ENCODE peak calls at places on chromosomes 13 and 19, in seven cellular contexts. One of them, this sample, is unnamed.

GRCh38 chr13:32622827-32623226 is 36.6 kb downstream of the PDS5B start:
- DNase-seq in mammary epithelial cell: no peak
- DNase-seq in HCT116: no peak
- DNase-seq in OCI-LY7: no peak
- DNase-seq in endothelial cell of umbilical vein: no peak
- DNase-seq in PC-3: no peak
- DNase-seq in neural progenitor cell: no peak
- DNase-seq in this sample: no peak

GRCh38 chr13:80132741-80133601 is 208.0 kb downstream of the SPRY2 start:
- DNase-seq in mammary epithelial cell: peak
- DNase-seq in HCT116: no peak
- DNase-seq in OCI-LY7: no peak
- DNase-seq in endothelial cell of umbilical vein: peak
- DNase-seq in PC-3: peak
- DNase-seq in neural progenitor cell: peak
- DNase-seq in this sample: no peak

GRCh38 chr13:82341116-82341515 is 1541.2 kb downstream of the SLITRK1 start:
- DNase-seq in mammary epithelial cell: no peak
- DNase-seq in HCT116: no peak
- DNase-seq in OCI-LY7: no peak
- DNase-seq in endothelial cell of umbilical vein: no peak
- DNase-seq in PC-3: no peak
- DNase-seq in neural progenitor cell: no peak
- DNase-seq in this sample: no peak

GRCh38 chr19:474126-475078 is 13.6 kb upstream of the SHC2 start:
- DNase-seq in mammary epithelial cell: no peak
- DNase-seq in HCT116: no peak
- DNase-seq in OCI-LY7: no peak
- DNase-seq in endothelial cell of umbilical vein: no peak
- DNase-seq in PC-3: no peak
- DNase-seq in neural progenitor cell: no peak
- DNase-seq in this sample: no peak

GRCh38 chr19:56919308-56919995 is 78.9 kb upstream of the PEG3 start:
- DNase-seq in mammary epithelial cell: no peak
- DNase-seq in HCT116: no peak
- DNase-seq in OCI-LY7: no peak
- DNase-seq in endothelial cell of umbilical vein: no peak
- DNase-seq in PC-3: no peak
- DNase-seq in neural progenitor cell: no peak
- DNase-seq in this sample: no peak

GRCh38 chr13:46355906-46356305 is 31.1 kb downstream of the RUBCNL start:
- DNase-seq in mammary epithelial cell: no peak
- DNase-seq in HCT116: no peak
- DNase-seq in OCI-LY7: no peak
- DNase-seq in endothelial cell of umbilical vein: no peak
- DNase-seq in PC-3: no peak
- DNase-seq in neural progenitor cell: no peak
- DNase-seq in this sample: no peak

GRCh38 chr13:113121928-113122420 is 625 bp upstream of the F10 start:
- DNase-seq in mammary epithelial cell: no peak
- DNase-seq in HCT116: no peak
- DNase-seq in OCI-LY7: no peak
- DNase-seq in endothelial cell of umbilical vein: no peak
- DNase-seq in PC-3: no peak
- DNase-seq in neural progenitor cell: no peak
- DNase-seq in this sample: no peak

GRCh38 chr19:50214699-50215543 is 11.5 kb downstream of the MYH14 start:
- DNase-seq in mammary epithelial cell: no peak
- DNase-seq in HCT116: peak
- DNase-seq in OCI-LY7: no peak
- DNase-seq in endothelial cell of umbilical vein: no peak
- DNase-seq in PC-3: peak
- DNase-seq in neural progenitor cell: peak
- DNase-seq in this sample: no peak

GRCh38 chr19:28553764-28554163 is 659.2 kb downstream of the UQCRFS1 start:
- DNase-seq in mammary epithelial cell: no peak
- DNase-seq in HCT116: no peak
- DNase-seq in OCI-LY7: no peak
- DNase-seq in endothelial cell of umbilical vein: no peak
- DNase-seq in PC-3: no peak
- DNase-seq in neural progenitor cell: no peak
- DNase-seq in this sample: no peak

GRCh38 chr13:27966641-27967202 is 2.4 kb downstream of the CDX2 start:
- DNase-seq in mammary epithelial cell: no peak
- DNase-seq in HCT116: no peak
- DNase-seq in OCI-LY7: no peak
- DNase-seq in endothelial cell of umbilical vein: no peak
- DNase-seq in PC-3: no peak
- DNase-seq in neural progenitor cell: peak
- DNase-seq in this sample: no peak

GRCh38 chr13:30257433-30258099 is 49.8 kb downstream of the KATNAL1 start:
- DNase-seq in mammary epithelial cell: no peak
- DNase-seq in HCT116: no peak
- DNase-seq in OCI-LY7: peak
- DNase-seq in endothelial cell of umbilical vein: no peak
- DNase-seq in PC-3: no peak
- DNase-seq in neural progenitor cell: peak
- DNase-seq in this sample: peak

GRCh38 chr13:100491164-100491847 is 97.3 kb downstream of the GGACT start:
- DNase-seq in mammary epithelial cell: no peak
- DNase-seq in HCT116: no peak
- DNase-seq in OCI-LY7: no peak
- DNase-seq in endothelial cell of umbilical vein: peak
- DNase-seq in PC-3: no peak
- DNase-seq in neural progenitor cell: no peak
- DNase-seq in this sample: no peak

GRCh38 chr19:4536798-4537197 is 1.8 kb upstream of the PLIN5 start:
- DNase-seq in mammary epithelial cell: no peak
- DNase-seq in HCT116: no peak
- DNase-seq in OCI-LY7: no peak
- DNase-seq in endothelial cell of umbilical vein: no peak
- DNase-seq in PC-3: peak
- DNase-seq in neural progenitor cell: no peak
- DNase-seq in this sample: no peak

GRCh38 chr13:84648069-84648640 is 765.9 kb upstream of the SLITRK1 start:
- DNase-seq in mammary epithelial cell: no peak
- DNase-seq in HCT116: no peak
- DNase-seq in OCI-LY7: no peak
- DNase-seq in endothelial cell of umbilical vein: no peak
- DNase-seq in PC-3: peak
- DNase-seq in neural progenitor cell: no peak
- DNase-seq in this sample: no peak

GRCh38 chr19:15398501-15399233 is 19.1 kb upstream of the AKAP8 start:
- DNase-seq in mammary epithelial cell: no peak
- DNase-seq in HCT116: no peak
- DNase-seq in OCI-LY7: no peak
- DNase-seq in endothelial cell of umbilical vein: no peak
- DNase-seq in PC-3: no peak
- DNase-seq in neural progenitor cell: no peak
- DNase-seq in this sample: no peak

GRCh38 chr19:6847828-6848200 is 39.6 kb upstream of the ADGRE1 start:
- DNase-seq in mammary epithelial cell: no peak
- DNase-seq in HCT116: no peak
- DNase-seq in OCI-LY7: no peak
- DNase-seq in endothelial cell of umbilical vein: no peak
- DNase-seq in PC-3: no peak
- DNase-seq in neural progenitor cell: no peak
- DNase-seq in this sample: no peak

GRCh38 chr19:32287811-32288227 is 57.6 kb upstream of the ZNF507 start:
- DNase-seq in mammary epithelial cell: peak
- DNase-seq in HCT116: peak
- DNase-seq in OCI-LY7: peak
- DNase-seq in endothelial cell of umbilical vein: peak
- DNase-seq in PC-3: peak
- DNase-seq in neural progenitor cell: peak
- DNase-seq in this sample: peak

GRCh38 chr19:19342086-19343015 is 21.7 kb downstream of the MAU2 start:
- DNase-seq in mammary epithelial cell: peak
- DNase-seq in HCT116: peak
- DNase-seq in OCI-LY7: peak
- DNase-seq in endothelial cell of umbilical vein: peak
- DNase-seq in PC-3: peak
- DNase-seq in neural progenitor cell: peak
- DNase-seq in this sample: peak

GRCh38 chr19:19341026-19341425 is 20.4 kb downstream of the MAU2 start:
- DNase-seq in mammary epithelial cell: no peak
- DNase-seq in HCT116: no peak
- DNase-seq in OCI-LY7: no peak
- DNase-seq in endothelial cell of umbilical vein: no peak
- DNase-seq in PC-3: no peak
- DNase-seq in neural progenitor cell: no peak
- DNase-seq in this sample: no peak

GRCh38 chr19:19343762-19344161 is 23.1 kb downstream of the MAU2 start:
- DNase-seq in mammary epithelial cell: no peak
- DNase-seq in HCT116: no peak
- DNase-seq in OCI-LY7: no peak
- DNase-seq in endothelial cell of umbilical vein: no peak
- DNase-seq in PC-3: no peak
- DNase-seq in neural progenitor cell: no peak
- DNase-seq in this sample: no peak

GRCh38 chr19:19345232-19345631 is 24.6 kb downstream of the MAU2 start:
- DNase-seq in mammary epithelial cell: no peak
- DNase-seq in HCT116: no peak
- DNase-seq in OCI-LY7: no peak
- DNase-seq in endothelial cell of umbilical vein: no peak
- DNase-seq in PC-3: no peak
- DNase-seq in neural progenitor cell: no peak
- DNase-seq in this sample: no peak

DNA sequence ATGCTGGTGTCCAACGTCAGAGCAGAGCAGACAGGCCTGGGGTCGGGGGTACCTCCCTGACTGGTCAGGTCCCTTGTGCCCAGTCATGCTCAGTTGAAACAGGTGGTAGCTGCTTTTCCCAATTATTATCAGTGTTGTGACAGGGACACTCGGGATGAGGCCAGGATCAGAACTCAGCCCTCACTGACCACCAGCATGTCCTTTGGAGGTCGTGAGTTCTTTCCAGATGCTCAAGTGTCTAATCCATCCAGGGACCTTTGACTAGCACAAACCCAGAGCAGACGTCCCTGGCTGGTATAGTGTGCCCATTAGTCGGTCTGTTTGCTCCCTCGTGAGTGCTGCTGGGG is 22.4 kb downstream of the MAU2 start:
- DNase-seq in mammary epithelial cell: no peak
- DNase-seq in HCT116: no peak
- DNase-seq in OCI-LY7: no peak
- DNase-seq in endothelial cell of umbilical vein: no peak
- DNase-seq in PC-3: no peak
- DNase-seq in neural progenitor cell: no peak
- DNase-seq in this sample: no peak
- H3K4me2 ChIP-seq in mammary epithelial cell: no peak
- H3K4me2 ChIP-seq in HCT116: no peak
- H3K4me2 ChIP-seq in OCI-LY7: no peak
- H3K4me2 ChIP-seq in endothelial cell of umbilical vein: no peak
- H3K4me2 ChIP-seq in PC-3: no peak
- H3K4me2 ChIP-seq in neural progenitor cell: no peak
- H3K4me2 ChIP-seq in this sample: no peak

GRCh38 chr13:86945596-86945995 is 725.6 kb upstream of the SLITRK5 start:
- DNase-seq in mammary epithelial cell: no peak
- DNase-seq in HCT116: no peak
- DNase-seq in OCI-LY7: no peak
- DNase-seq in endothelial cell of umbilical vein: no peak
- DNase-seq in PC-3: no peak
- DNase-seq in neural progenitor cell: no peak
- DNase-seq in this sample: no peak

GRCh38 chr13:86946734-86947133 is 724.4 kb upstream of the SLITRK5 start:
- DNase-seq in mammary epithelial cell: no peak
- DNase-seq in HCT116: no peak
- DNase-seq in OCI-LY7: peak
- DNase-seq in endothelial cell of umbilical vein: no peak
- DNase-seq in PC-3: no peak
- DNase-seq in neural progenitor cell: no peak
- DNase-seq in this sample: no peak
- H3K27ac ChIP-seq in mammary epithelial cell: no peak
- H3K27ac ChIP-seq in HCT116: no peak
- H3K27ac ChIP-seq in OCI-LY7: no peak
- H3K27ac ChIP-seq in endothelial cell of umbilical vein: no peak
- H3K27ac ChIP-seq in PC-3: no peak
- H3K27ac ChIP-seq in neural progenitor cell: no peak
- H3K27ac ChIP-seq in this sample: no peak

GRCh38 chr13:25756251-25756650 is 295.6 kb downstream of the SHISA2 start:
- DNase-seq in mammary epithelial cell: no peak
- DNase-seq in HCT116: no peak
- DNase-seq in OCI-LY7: no peak
- DNase-seq in endothelial cell of umbilical vein: no peak
- DNase-seq in PC-3: no peak
- DNase-seq in neural progenitor cell: no peak
- DNase-seq in this sample: no peak

GRCh38 chr13:25752957-25753540 is 298.8 kb downstream of the SHISA2 start:
- DNase-seq in mammary epithelial cell: peak
- DNase-seq in HCT116: no peak
- DNase-seq in OCI-LY7: no peak
- DNase-seq in endothelial cell of umbilical vein: peak
- DNase-seq in PC-3: peak
- DNase-seq in neural progenitor cell: no peak
- DNase-seq in this sample: no peak

GRCh38 chr13:25756916-25757315 is 294.9 kb downstream of the SHISA2 start:
- DNase-seq in mammary epithelial cell: no peak
- DNase-seq in HCT116: no peak
- DNase-seq in OCI-LY7: no peak
- DNase-seq in endothelial cell of umbilical vein: no peak
- DNase-seq in PC-3: no peak
- DNase-seq in neural progenitor cell: peak
- DNase-seq in this sample: no peak

GRCh38 chr13:25753976-25754375 is 297.8 kb downstream of the SHISA2 start:
- DNase-seq in mammary epithelial cell: no peak
- DNase-seq in HCT116: no peak
- DNase-seq in OCI-LY7: no peak
- DNase-seq in endothelial cell of umbilical vein: no peak
- DNase-seq in PC-3: no peak
- DNase-seq in neural progenitor cell: no peak
- DNase-seq in this sample: no peak
- H3K4me2 ChIP-seq in mammary epithelial cell: no peak
- H3K4me2 ChIP-seq in HCT116: no peak
- H3K4me2 ChIP-seq in OCI-LY7: no peak
- H3K4me2 ChIP-seq in endothelial cell of umbilical vein: no peak
- H3K4me2 ChIP-seq in PC-3: peak
- H3K4me2 ChIP-seq in neural progenitor cell: no peak
- H3K4me2 ChIP-seq in this sample: no peak

GRCh38 chr19:38726761-38727301 is 17.4 kb downstream of the CAPN12 start:
- DNase-seq in mammary epithelial cell: no peak
- DNase-seq in HCT116: no peak
- DNase-seq in OCI-LY7: no peak
- DNase-seq in endothelial cell of umbilical vein: no peak
- DNase-seq in PC-3: no peak
- DNase-seq in neural progenitor cell: no peak
- DNase-seq in this sample: no peak

GRCh38 chr19:38726284-38726673 is 18.0 kb downstream of the CAPN12 start:
- DNase-seq in mammary epithelial cell: no peak
- DNase-seq in HCT116: no peak
- DNase-seq in OCI-LY7: no peak
- DNase-seq in endothelial cell of umbilical vein: no peak
- DNase-seq in PC-3: no peak
- DNase-seq in neural progenitor cell: no peak
- DNase-seq in this sample: no peak

GRCh38 chr19:38728752-38729541 is 15.3 kb downstream of the CAPN12 start:
- DNase-seq in mammary epithelial cell: no peak
- DNase-seq in HCT116: no peak
- DNase-seq in OCI-LY7: no peak
- DNase-seq in endothelial cell of umbilical vein: no peak
- DNase-seq in PC-3: no peak
- DNase-seq in neural progenitor cell: no peak
- DNase-seq in this sample: no peak

GRCh38 chr19:38727868-38728660 is 16.2 kb downstream of the CAPN12 start:
- DNase-seq in mammary epithelial cell: no peak
- DNase-seq in HCT116: no peak
- DNase-seq in OCI-LY7: no peak
- DNase-seq in endothelial cell of umbilical vein: no peak
- DNase-seq in PC-3: no peak
- DNase-seq in neural progenitor cell: no peak
- DNase-seq in this sample: no peak

GRCh38 chr19:38727306-38727867 is 16.9 kb downstream of the CAPN12 start:
- DNase-seq in mammary epithelial cell: no peak
- DNase-seq in HCT116: no peak
- DNase-seq in OCI-LY7: no peak
- DNase-seq in endothelial cell of umbilical vein: no peak
- DNase-seq in PC-3: no peak
- DNase-seq in neural progenitor cell: no peak
- DNase-seq in this sample: no peak
- H3K27ac ChIP-seq in mammary epithelial cell: no peak
- H3K27ac ChIP-seq in HCT116: no peak
- H3K27ac ChIP-seq in OCI-LY7: no peak
- H3K27ac ChIP-seq in endothelial cell of umbilical vein: no peak
- H3K27ac ChIP-seq in PC-3: no peak
- H3K27ac ChIP-seq in neural progenitor cell: no peak
- H3K27ac ChIP-seq in this sample: no peak

This sample was measured in Karpas-422.